ENCODE peak calls at places on chromosome 14, in ten cellular contexts. One of them, this sample, is unnamed. For H3K4me1, H3K27me3 and H3K9me3, the result is how much of the 10 kb centered on the place peaks cover.

GRCh38 chr14:22656945-22657711 is 13.0 kb upstream of the OR6J1 start:
- DNase-seq in tibial artery: no peak
- DNase-seq in heart left ventricle: no peak
- DNase-seq in ovary: no peak
- DNase-seq in CD8-positive, alpha-beta memory T cell: no peak
- DNase-seq in small intestine: peak
- DNase-seq in psoas muscle: no peak
- DNase-seq in cardiac muscle cell: no peak
- DNase-seq in neural progenitor cell: peak
- DNase-seq in colonic mucosa: peak
- DNase-seq in this sample: no peak

GRCh38 chr14:24817638-24818053 is 183.7 kb upstream of the GZMB start:
- DNase-seq in small intestine: no peak
- DNase-seq in tibial artery: no peak
- DNase-seq in ovary: no peak
- DNase-seq in cardiac muscle cell: peak
- DNase-seq in psoas muscle: no peak
- DNase-seq in neural progenitor cell: peak
- DNase-seq in heart left ventricle: peak
- DNase-seq in CD8-positive, alpha-beta memory T cell: no peak
- DNase-seq in colonic mucosa: no peak
- DNase-seq in this sample: no peak

GRCh38 chr14:105387530-105387922 is 10.8 kb upstream of the TEX22 start:
- DNase-seq in cardiac muscle cell: no peak
- DNase-seq in heart left ventricle: no peak
- DNase-seq in tibial artery: no peak
- DNase-seq in ovary: peak
- DNase-seq in small intestine: no peak
- DNase-seq in psoas muscle: no peak
- DNase-seq in colonic mucosa: no peak
- DNase-seq in CD8-positive, alpha-beta memory T cell: no peak
- DNase-seq in neural progenitor cell: no peak
- DNase-seq in this sample: no peak

GRCh38 chr14:74945852-74946658 is 9.3 kb downstream of the PGF start:
- DNase-seq in tibial artery: peak
- DNase-seq in small intestine: peak
- DNase-seq in colonic mucosa: peak
- DNase-seq in neural progenitor cell: peak
- DNase-seq in psoas muscle: peak
- DNase-seq in CD8-positive, alpha-beta memory T cell: peak
- DNase-seq in ovary: peak
- DNase-seq in heart left ventricle: peak
- DNase-seq in cardiac muscle cell: peak
- DNase-seq in this sample: peak

GRCh38 chr14:55382483-55382882 is 29.1 kb downstream of the ATG14 start:
- DNase-seq in cardiac muscle cell: no peak
- DNase-seq in psoas muscle: no peak
- DNase-seq in tibial artery: no peak
- DNase-seq in CD8-positive, alpha-beta memory T cell: no peak
- DNase-seq in neural progenitor cell: no peak
- DNase-seq in small intestine: no peak
- DNase-seq in ovary: no peak
- DNase-seq in colonic mucosa: no peak
- DNase-seq in heart left ventricle: no peak
- DNase-seq in this sample: no peak

GRCh38 chr14:35425850-35426249 is 21.3 kb upstream of the NFKBIA start:
- DNase-seq in neural progenitor cell: no peak
- DNase-seq in CD8-positive, alpha-beta memory T cell: no peak
- DNase-seq in ovary: no peak
- DNase-seq in heart left ventricle: no peak
- DNase-seq in small intestine: no peak
- DNase-seq in tibial artery: no peak
- DNase-seq in colonic mucosa: no peak
- DNase-seq in cardiac muscle cell: no peak
- DNase-seq in psoas muscle: no peak
- DNase-seq in this sample: no peak

GRCh38 chr14:77186911-77187648 is 5.5 kb downstream of the TMEM63C start:
- DNase-seq in small intestine: no peak
- DNase-seq in cardiac muscle cell: peak
- DNase-seq in psoas muscle: peak
- DNase-seq in heart left ventricle: peak
- DNase-seq in CD8-positive, alpha-beta memory T cell: no peak
- DNase-seq in tibial artery: no peak
- DNase-seq in neural progenitor cell: peak
- DNase-seq in ovary: no peak
- DNase-seq in colonic mucosa: no peak
- DNase-seq in this sample: no peak

GRCh38 chr14:106013879-106014376 is 487.5 kb downstream of the TMEM121 start:
- DNase-seq in heart left ventricle: no peak
- DNase-seq in CD8-positive, alpha-beta memory T cell: no peak
- DNase-seq in psoas muscle: no peak
- DNase-seq in small intestine: no peak
- DNase-seq in colonic mucosa: no peak
- DNase-seq in cardiac muscle cell: no peak
- DNase-seq in neural progenitor cell: no peak
- DNase-seq in ovary: no peak
- DNase-seq in tibial artery: no peak
- DNase-seq in this sample: no peak

GRCh38 chr14:91349481-91350074 is 68.0 kb downstream of the CCDC88C start:
- DNase-seq in psoas muscle: no peak
- DNase-seq in ovary: no peak
- DNase-seq in tibial artery: no peak
- DNase-seq in CD8-positive, alpha-beta memory T cell: peak
- DNase-seq in cardiac muscle cell: no peak
- DNase-seq in small intestine: no peak
- DNase-seq in neural progenitor cell: no peak
- DNase-seq in heart left ventricle: no peak
- DNase-seq in colonic mucosa: no peak
- DNase-seq in this sample: peak

GRCh38 chr14:104350463-104351185 is 212.2 kb downstream of the KIF26A start:
- DNase-seq in psoas muscle: no peak
- DNase-seq in small intestine: no peak
- DNase-seq in tibial artery: peak
- DNase-seq in neural progenitor cell: no peak
- DNase-seq in heart left ventricle: peak
- DNase-seq in cardiac muscle cell: no peak
- DNase-seq in colonic mucosa: no peak
- DNase-seq in ovary: peak
- DNase-seq in CD8-positive, alpha-beta memory T cell: no peak
- DNase-seq in this sample: no peak

GRCh38 chr14:50344116-50344775 is 32.1 kb downstream of the DMAC2L start:
- DNase-seq in ovary: no peak
- DNase-seq in CD8-positive, alpha-beta memory T cell: no peak
- DNase-seq in tibial artery: no peak
- DNase-seq in heart left ventricle: no peak
- DNase-seq in colonic mucosa: no peak
- DNase-seq in cardiac muscle cell: no peak
- DNase-seq in small intestine: no peak
- DNase-seq in psoas muscle: no peak
- DNase-seq in neural progenitor cell: no peak
- DNase-seq in this sample: peak

GRCh38 chr14:104563742-104564615 is 15.6 kb upstream of the C14orf180 start:
- DNase-seq in cardiac muscle cell: peak
- DNase-seq in ovary: peak
- DNase-seq in CD8-positive, alpha-beta memory T cell: peak
- DNase-seq in psoas muscle: peak
- DNase-seq in neural progenitor cell: peak
- DNase-seq in heart left ventricle: peak
- DNase-seq in small intestine: peak
- DNase-seq in colonic mucosa: peak
- DNase-seq in tibial artery: no peak
- DNase-seq in this sample: peak

GRCh38 chr14:102442241-102443211 is 67.0 kb downstream of the ANKRD9 start:
- DNase-seq in ovary: no peak
- DNase-seq in neural progenitor cell: no peak
- DNase-seq in tibial artery: no peak
- DNase-seq in CD8-positive, alpha-beta memory T cell: no peak
- DNase-seq in small intestine: peak
- DNase-seq in psoas muscle: no peak
- DNase-seq in colonic mucosa: peak
- DNase-seq in heart left ventricle: no peak
- DNase-seq in cardiac muscle cell: no peak
- DNase-seq in this sample: no peak

GRCh38 chr14:72603639-72604038 is 290.3 kb downstream of the DPF3 start:
- DNase-seq in CD8-positive, alpha-beta memory T cell: no peak
- DNase-seq in ovary: no peak
- DNase-seq in tibial artery: no peak
- DNase-seq in small intestine: no peak
- DNase-seq in heart left ventricle: no peak
- DNase-seq in psoas muscle: no peak
- DNase-seq in colonic mucosa: no peak
- DNase-seq in neural progenitor cell: no peak
- DNase-seq in cardiac muscle cell: no peak
- DNase-seq in this sample: no peak

GRCh38 chr14:37144729-37145363 is 27.6 kb downstream of the SLC25A21 start:
- DNase-seq in cardiac muscle cell: no peak
- DNase-seq in CD8-positive, alpha-beta memory T cell: no peak
- DNase-seq in colonic mucosa: no peak
- DNase-seq in small intestine: no peak
- DNase-seq in tibial artery: no peak
- DNase-seq in psoas muscle: no peak
- DNase-seq in heart left ventricle: no peak
- DNase-seq in ovary: no peak
- DNase-seq in neural progenitor cell: no peak
- DNase-seq in this sample: no peak

GRCh38 chr14:37142835-37143499 is 29.4 kb downstream of the SLC25A21 start:
- DNase-seq in small intestine: no peak
- DNase-seq in CD8-positive, alpha-beta memory T cell: no peak
- DNase-seq in heart left ventricle: no peak
- DNase-seq in neural progenitor cell: peak
- DNase-seq in tibial artery: no peak
- DNase-seq in ovary: no peak
- DNase-seq in psoas muscle: no peak
- DNase-seq in cardiac muscle cell: peak
- DNase-seq in colonic mucosa: no peak
- DNase-seq in this sample: no peak

GRCh38 chr14:37143500-37143874 is 28.9 kb downstream of the SLC25A21 start:
- DNase-seq in neural progenitor cell: no peak
- DNase-seq in CD8-positive, alpha-beta memory T cell: no peak
- DNase-seq in tibial artery: no peak
- DNase-seq in colonic mucosa: no peak
- DNase-seq in cardiac muscle cell: no peak
- DNase-seq in psoas muscle: no peak
- DNase-seq in heart left ventricle: no peak
- DNase-seq in ovary: no peak
- DNase-seq in small intestine: no peak
- DNase-seq in this sample: no peak

GRCh38 chr14:37147310-37147875 is 25.0 kb downstream of the SLC25A21 start:
- DNase-seq in cardiac muscle cell: no peak
- DNase-seq in tibial artery: no peak
- DNase-seq in ovary: no peak
- DNase-seq in psoas muscle: no peak
- DNase-seq in CD8-positive, alpha-beta memory T cell: no peak
- DNase-seq in colonic mucosa: no peak
- DNase-seq in heart left ventricle: no peak
- DNase-seq in small intestine: no peak
- DNase-seq in neural progenitor cell: no peak
- DNase-seq in this sample: no peak

DNA sequence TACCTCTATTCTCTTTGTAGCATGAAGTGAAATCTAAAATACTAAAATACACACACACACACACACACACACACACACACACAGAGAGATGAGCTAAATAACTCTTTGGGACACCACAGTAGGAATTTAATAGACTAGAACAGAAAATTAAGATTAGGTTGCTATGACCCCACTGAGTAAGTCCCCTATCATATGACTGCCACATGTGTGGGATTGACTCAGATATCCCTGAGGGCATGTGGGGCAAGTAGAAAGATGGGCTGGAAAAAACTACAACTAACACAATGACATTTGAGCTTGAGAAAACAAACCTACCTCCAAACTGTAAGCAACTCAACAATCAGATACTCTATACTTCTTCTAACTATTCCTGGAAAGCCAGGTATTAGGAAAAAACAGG is 27.0 kb downstream of the SLC25A21 start:
- DNase-seq in CD8-positive, alpha-beta memory T cell: no peak
- DNase-seq in neural progenitor cell: no peak
- DNase-seq in heart left ventricle: no peak
- DNase-seq in small intestine: no peak
- DNase-seq in tibial artery: no peak
- DNase-seq in colonic mucosa: no peak
- DNase-seq in psoas muscle: no peak
- DNase-seq in ovary: no peak
- DNase-seq in cardiac muscle cell: no peak
- DNase-seq in this sample: no peak
- H3K4me1 ChIP-seq in CD8-positive, alpha-beta memory T cell: under half
- H3K4me1 ChIP-seq in neural progenitor cell: under half
- H3K4me1 ChIP-seq in heart left ventricle: under half
- H3K4me1 ChIP-seq in small intestine: under half
- H3K4me1 ChIP-seq in tibial artery: under half
- H3K4me1 ChIP-seq in colonic mucosa: under half
- H3K4me1 ChIP-seq in psoas muscle: under half
- H3K4me1 ChIP-seq in ovary: under half
- H3K4me1 ChIP-seq in cardiac muscle cell: under half
- H3K4me1 ChIP-seq in this sample: under half

DNA sequence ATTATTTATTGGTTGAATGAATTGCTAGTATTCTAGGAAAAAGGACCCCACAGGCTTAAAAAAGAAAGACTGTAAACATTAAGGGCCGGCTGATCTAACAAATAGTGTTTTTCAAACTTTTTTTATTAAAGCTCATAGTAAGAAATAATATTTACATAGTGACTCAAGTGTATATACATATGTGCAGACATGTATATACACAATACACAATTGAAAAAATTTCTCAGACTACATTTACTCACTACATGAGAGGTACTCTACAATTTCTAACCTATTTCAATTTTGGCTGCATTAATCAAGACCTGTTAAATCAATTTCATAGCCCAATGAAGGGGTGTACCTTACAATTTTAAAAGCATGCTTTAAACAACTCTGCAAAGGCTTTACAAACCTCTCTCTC is 17.5 kb downstream of the KCNH5 start:
- DNase-seq in colonic mucosa: no peak
- DNase-seq in small intestine: no peak
- DNase-seq in tibial artery: no peak
- DNase-seq in neural progenitor cell: no peak
- DNase-seq in psoas muscle: no peak
- DNase-seq in CD8-positive, alpha-beta memory T cell: no peak
- DNase-seq in heart left ventricle: no peak
- DNase-seq in cardiac muscle cell: no peak
- DNase-seq in ovary: no peak
- DNase-seq in this sample: no peak
- H3K27me3 ChIP-seq in colonic mucosa: under half
- H3K27me3 ChIP-seq in small intestine: under half
- H3K27me3 ChIP-seq in tibial artery: under half
- H3K27me3 ChIP-seq in neural progenitor cell: under half
- H3K27me3 ChIP-seq in psoas muscle: under half
- H3K27me3 ChIP-seq in CD8-positive, alpha-beta memory T cell: under half
- H3K27me3 ChIP-seq in heart left ventricle: under half
- H3K27me3 ChIP-seq in cardiac muscle cell: under half
- H3K27me3 ChIP-seq in ovary: under half
- H3K27me3 ChIP-seq in this sample: under half

GRCh38 chr14:33812181-33812580 is 138.7 kb downstream of the EGLN3 start:
- DNase-seq in neural progenitor cell: no peak
- DNase-seq in heart left ventricle: no peak
- DNase-seq in tibial artery: no peak
- DNase-seq in colonic mucosa: no peak
- DNase-seq in CD8-positive, alpha-beta memory T cell: no peak
- DNase-seq in small intestine: no peak
- DNase-seq in ovary: no peak
- DNase-seq in cardiac muscle cell: no peak
- DNase-seq in psoas muscle: no peak
- DNase-seq in this sample: no peak
- H3K9me3 ChIP-seq in neural progenitor cell: under half
- H3K9me3 ChIP-seq in heart left ventricle: under half
- H3K9me3 ChIP-seq in tibial artery: under half
- H3K9me3 ChIP-seq in colonic mucosa: under half
- H3K9me3 ChIP-seq in CD8-positive, alpha-beta memory T cell: under half
- H3K9me3 ChIP-seq in small intestine: under half
- H3K9me3 ChIP-seq in ovary: under half
- H3K9me3 ChIP-seq in cardiac muscle cell: under half
- H3K9me3 ChIP-seq in psoas muscle: under half
- H3K9me3 ChIP-seq in this sample: under half

GRCh38 chr14:86714153-86714552 is 1184.2 kb downstream of the FLRT2 start:
- DNase-seq in cardiac muscle cell: no peak
- DNase-seq in psoas muscle: no peak
- DNase-seq in CD8-positive, alpha-beta memory T cell: no peak
- DNase-seq in ovary: no peak
- DNase-seq in small intestine: no peak
- DNase-seq in heart left ventricle: no peak
- DNase-seq in colonic mucosa: no peak
- DNase-seq in tibial artery: no peak
- DNase-seq in neural progenitor cell: no peak
- DNase-seq in this sample: no peak
- H3K4me1 ChIP-seq in cardiac muscle cell: under half
- H3K4me1 ChIP-seq in psoas muscle: under half
- H3K4me1 ChIP-seq in CD8-positive, alpha-beta memory T cell: under half
- H3K4me1 ChIP-seq in ovary: under half
- H3K4me1 ChIP-seq in small intestine: under half
- H3K4me1 ChIP-seq in heart left ventricle: under half
- H3K4me1 ChIP-seq in colonic mucosa: under half
- H3K4me1 ChIP-seq in tibial artery: under half
- H3K4me1 ChIP-seq in neural progenitor cell: under half
- H3K4me1 ChIP-seq in this sample: under half

This sample was measured in CD8-positive, alpha-beta T cell.